ENCODE peak calls at places on chromosomes 6 and 20, in eight cellular contexts. L is thoracic aorta, C is PC-9, E is endothelial cell of umbilical vein, I is RWPE1, B is H9, T is small intestine, R is right lobe of liver. H is an unnamed sample.

GRCh38 chr6:141326426-141326825 is 806.3 kb upstream of the GJE1 start:
- DNase-seq in L (peak), C (peak), E (peak), I (peak), B (no peak), T (peak), R (no peak), H (peak)

GRCh38 chr6:130933712-130934200 is 106.5 kb downstream of the SMLR1 start:
- DNase-seq in L (no peak), C (no peak), E (no peak), I (no peak), B (no peak), T (no peak), R (no peak), H (no peak)

GRCh38 chr6:38987503-38987902 is 61.1 kb upstream of the GLP1R start:
- DNase-seq in L (no peak), C (no peak), E (no peak), I (no peak), B (no peak), T (no peak), R (no peak), H (no peak)

GRCh38 chr6:70312165-70312564 is 9.3 kb upstream of the COL9A1 start:
- DNase-seq in L (no peak), C (peak), E (no peak), I (peak), B (no peak), T (no peak), R (no peak), H (peak)

GRCh38 chr6:43510827-43511163 is 649 bp upstream of the LRRC73 start:
- DNase-seq in L (no peak), C (no peak), E (no peak), I (no peak), B (no peak), T (peak), R (no peak), H (no peak)

GRCh38 chr20:39624316-39624715 is 662.2 kb downstream of the DHX35 start:
- DNase-seq in L (no peak), C (no peak), E (no peak), I (no peak), B (no peak), T (no peak), R (no peak), H (no peak)

GRCh38 chr20:54345301-54345724 is 130.1 kb upstream of the DOK5 start:
- DNase-seq in L (no peak), C (peak), E (peak), I (peak), B (no peak), T (no peak), R (no peak), H (no peak)

GRCh38 chr6:55825402-55826051 is 49.9 kb downstream of the BMP5 start:
- DNase-seq in L (no peak), C (no peak), E (peak), I (peak), B (no peak), T (no peak), R (no peak), H (no peak)

GRCh38 chr6:159134701-159135364 is 34.4 kb upstream of the FNDC1 start:
- DNase-seq in L (no peak), C (peak), E (peak), I (peak), B (peak), T (peak), R (no peak), H (no peak)

GRCh38 chr6:167793421-167793820 is 33.3 kb upstream of the AFDN start:
- DNase-seq in L (no peak), C (peak), E (peak), I (no peak), B (no peak), T (peak), R (no peak), H (no peak)

GRCh38 chr20:57754190-57754589 is 44.4 kb upstream of the PMEPA1 start:
- DNase-seq in L (no peak), C (no peak), E (no peak), I (no peak), B (no peak), T (no peak), R (no peak), H (no peak)

GRCh38 chr6:137571854-137572253 is 77.7 kb upstream of the OLIG3 start:
- DNase-seq in L (no peak), C (peak), E (peak), I (peak), B (peak), T (peak), R (no peak), H (no peak)

GRCh38 chr20:33250666-33251065 is 14.9 kb downstream of the BPIFA1 start:
- DNase-seq in L (no peak), C (no peak), E (no peak), I (no peak), B (no peak), T (no peak), R (no peak), H (no peak)

GRCh38 chr6:111829581-111829980 is 43.7 kb downstream of the FYN start:
- DNase-seq in L (no peak), C (no peak), E (peak), I (no peak), B (no peak), T (no peak), R (no peak), H (no peak)

GRCh38 chr20:49983848-49984408 is 1.1 kb downstream of the SNAI1 start:
- DNase-seq in L (no peak), C (no peak), E (no peak), I (no peak), B (no peak), T (no peak), R (no peak), H (no peak)

GRCh38 chr20:43948455-43948854 is 33.8 kb downstream of the TOX2 start:
- DNase-seq in L (no peak), C (no peak), E (no peak), I (no peak), B (no peak), T (no peak), R (no peak), H (no peak)

GRCh38 chr20:402496-402885 is 5.6 kb upstream of the RBCK1 start:
- DNase-seq in L (no peak), C (no peak), E (no peak), I (no peak), B (no peak), T (no peak), R (no peak), H (no peak)

GRCh38 chr6:43916091-43916923 is 146.3 kb downstream of the VEGFA start:
- DNase-seq in L (no peak), C (no peak), E (no peak), I (no peak), B (no peak), T (peak), R (peak), H (no peak)

GRCh38 chr6:87102296-87102695 is 7.4 kb upstream of the CGA start:
- DNase-seq in L (no peak), C (no peak), E (no peak), I (no peak), B (no peak), T (peak), R (no peak), H (no peak)

GRCh38 chr20:43748274-43748673 is 21.5 kb upstream of the GTSF1L start:
- DNase-seq in L (no peak), C (no peak), E (no peak), I (no peak), B (no peak), T (no peak), R (no peak), H (no peak)

GRCh38 chr20:38132910-38133501 is 32.1 kb downstream of the TGM2 start:
- DNase-seq in L (no peak), C (no peak), E (no peak), I (no peak), B (no peak), T (no peak), R (no peak), H (no peak)

GRCh38 chr6:100803264-100803663 is 77.9 kb downstream of the ASCC3 start:
- DNase-seq in L (no peak), C (no peak), E (no peak), I (no peak), B (no peak), T (no peak), R (no peak), H (peak)

GRCh38 chr20:911882-912600 is 4.1 kb downstream of the ANGPT4 start:
- DNase-seq in L (no peak), C (no peak), E (no peak), I (no peak), B (peak), T (no peak), R (peak), H (no peak)

GRCh38 chr6:118419448-118420394 is 128.4 kb upstream of the PLN start:
- DNase-seq in L (no peak), C (no peak), E (no peak), I (no peak), B (no peak), T (no peak), R (no peak), H (no peak)

GRCh38 chr6:38234934-38235678 is 404.6 kb downstream of the BTBD9 start:
- DNase-seq in L (no peak), C (no peak), E (no peak), I (no peak), B (no peak), T (no peak), R (no peak), H (no peak)

GRCh38 chr20:651713-652610 is 1.0 kb downstream of the SRXN1 start:
- DNase-seq in L (no peak), C (no peak), E (no peak), I (no peak), B (no peak), T (peak), R (no peak), H (no peak)

GRCh38 chr6:7137335-7138106 is 29.8 kb downstream of the RREB1 start:
- DNase-seq in L (peak), C (no peak), E (peak), I (no peak), B (peak), T (no peak), R (no peak), H (no peak)

GRCh38 chr20:25308671-25309394 is 60.9 kb downstream of the PYGB start:
- DNase-seq in L (no peak), C (peak), E (no peak), I (no peak), B (no peak), T (peak), R (peak), H (no peak)

GRCh38 chr6:111487656-111488055 is 4.6 kb upstream of the REV3L start:
- DNase-seq in L (no peak), C (no peak), E (no peak), I (peak), B (no peak), T (peak), R (no peak), H (peak)

GRCh38 chr20:42530855-42531674 is 658.6 kb downstream of the PTPRT start:
- DNase-seq in L (no peak), C (peak), E (no peak), I (peak), B (peak), T (peak), R (no peak), H (no peak)

GRCh38 chr20:25014816-25015215 is 22.3 kb upstream of the APMAP start:
- DNase-seq in L (no peak), C (no peak), E (no peak), I (no peak), B (no peak), T (no peak), R (no peak), H (no peak)

GRCh38 chr6:128993161-128993560 is 110.2 kb downstream of the LAMA2 start:
- DNase-seq in L (no peak), C (no peak), E (no peak), I (no peak), B (no peak), T (no peak), R (no peak), H (no peak)

GRCh38 chr6:116902634-116903033 is 25.6 kb downstream of the RFX6 start:
- DNase-seq in L (no peak), C (no peak), E (no peak), I (no peak), B (no peak), T (no peak), R (no peak), H (no peak)

GRCh38 chr6:77178821-77179220 is 284.5 kb downstream of the HTR1B start:
- DNase-seq in L (no peak), C (no peak), E (no peak), I (peak), B (no peak), T (no peak), R (no peak), H (peak)

GRCh38 chr20:37647946-37648345 is 45.9 kb upstream of the CTNNBL1 start:
- DNase-seq in L (no peak), C (no peak), E (no peak), I (no peak), B (no peak), T (no peak), R (no peak), H (no peak)

GRCh38 chr6:20699402-20699801 is 165.1 kb downstream of the CDKAL1 start:
- DNase-seq in L (no peak), C (no peak), E (no peak), I (peak), B (no peak), T (peak), R (no peak), H (peak)

GRCh38 chr6:139369068-139369467 is 5.4 kb downstream of the CITED2 start:
- DNase-seq in L (no peak), C (peak), E (peak), I (no peak), B (peak), T (no peak), R (no peak), H (no peak)

GRCh38 chr6:139370707-139371345 is 3.6 kb downstream of the CITED2 start:
- DNase-seq in L (no peak), C (no peak), E (no peak), I (no peak), B (no peak), T (no peak), R (no peak), H (no peak)

GRCh38 chr6:139369568-139370046 is 4.8 kb downstream of the CITED2 start:
- DNase-seq in L (no peak), C (peak), E (peak), I (peak), B (no peak), T (peak), R (no peak), H (no peak)

GRCh38 chr6:139371421-139372253 is 2.8 kb downstream of the CITED2 start:
- DNase-seq in L (no peak), C (no peak), E (peak), I (no peak), B (no peak), T (no peak), R (no peak), H (no peak)

GRCh38 chr6:139370047-139370706 is 4.3 kb downstream of the CITED2 start:
- DNase-seq in L (no peak), C (peak), E (no peak), I (no peak), B (no peak), T (peak), R (no peak), H (no peak)
- H3K27ac ChIP-seq in L (peak), C (peak), E (peak), I (no peak), B (no peak), T (peak), R (peak), H (no peak)

GRCh38 chr20:63945921-63946920 is 10.0 kb downstream of the UCKL1 start:
- DNase-seq in L (no peak), C (no peak), E (no peak), I (no peak), B (no peak), T (no peak), R (peak), H (no peak)

GRCh38 chr20:63943007-63943807 is 13.0 kb downstream of the UCKL1 start:
- DNase-seq in L (no peak), C (no peak), E (no peak), I (no peak), B (no peak), T (no peak), R (peak), H (no peak)

GRCh38 chr20:63944078-63944941 is 11.9 kb downstream of the UCKL1 start:
- DNase-seq in L (no peak), C (no peak), E (no peak), I (no peak), B (no peak), T (no peak), R (peak), H (no peak)

GRCh38 chr20:63943808-63944077 is 12.5 kb downstream of the UCKL1 start:
- DNase-seq in L (no peak), C (no peak), E (no peak), I (no peak), B (no peak), T (no peak), R (no peak), H (no peak)

GRCh38 chr20:63945031-63945658 is 11.1 kb downstream of the UCKL1 start:
- DNase-seq in L (no peak), C (no peak), E (no peak), I (no peak), B (no peak), T (no peak), R (peak), H (no peak)
- H3K27ac ChIP-seq in L (no peak), C (no peak), E (no peak), I (peak), B (no peak), T (no peak), R (no peak), H (no peak)

DNA sequence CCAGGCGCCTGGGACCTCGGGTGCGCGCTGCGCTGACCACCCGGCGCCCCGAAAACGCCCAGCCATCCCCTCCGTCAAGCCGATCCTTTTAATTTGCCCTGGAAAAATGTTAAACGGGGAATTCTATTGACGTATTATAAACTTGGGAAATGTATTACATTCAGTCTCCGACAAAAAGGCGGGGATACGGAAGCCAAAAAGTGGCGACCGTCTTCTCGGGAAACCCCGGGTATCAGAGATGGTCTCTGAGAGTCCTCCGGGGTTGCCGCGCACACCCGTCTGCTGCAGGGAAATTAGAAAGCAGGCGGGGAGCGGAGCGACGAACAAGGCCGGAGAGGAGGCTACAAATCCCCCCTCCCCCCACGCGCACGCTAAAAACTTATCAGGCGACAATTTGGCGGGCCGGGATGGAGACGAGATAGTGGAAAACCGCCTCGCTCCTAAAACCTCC is 1.5 kb downstream of the SALL4 start:
- DNase-seq in L (no peak), C (peak), E (peak), I (peak), B (no peak), T (peak), R (no peak), H (no peak)
- H3K27ac ChIP-seq in L (no peak), C (peak), E (no peak), I (no peak), B (peak), T (no peak), R (no peak), H (no peak)

DNA sequence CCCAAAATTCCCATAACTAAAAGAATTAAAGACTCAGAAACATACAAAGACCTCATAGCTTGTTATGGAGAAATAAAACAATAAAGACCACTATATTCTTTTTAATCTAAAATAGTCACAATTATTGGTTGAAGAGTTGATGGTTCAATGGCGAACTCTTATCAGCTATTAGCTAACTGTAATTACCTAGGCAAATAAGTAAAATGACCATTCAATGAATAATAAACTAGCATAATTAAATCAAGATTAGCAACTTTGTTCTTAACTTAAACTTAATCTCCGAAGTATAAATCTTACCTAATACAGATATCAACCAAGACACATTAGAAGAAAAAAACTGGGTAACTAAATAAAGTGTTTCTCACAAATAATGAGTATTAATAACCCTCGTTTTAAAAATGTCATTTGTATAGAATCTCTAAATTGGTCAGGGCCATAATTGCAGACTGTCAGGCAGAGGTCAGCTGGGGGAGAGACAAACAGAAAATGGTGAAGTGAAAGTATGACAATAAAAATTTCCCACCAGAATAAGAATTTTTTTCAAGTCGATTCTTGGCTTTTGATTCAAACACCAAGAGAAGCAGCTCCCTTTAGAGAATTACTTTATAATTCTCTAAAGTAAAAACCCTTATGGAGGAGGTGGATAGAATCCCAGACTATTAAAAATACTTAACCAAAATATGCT is 1.7 kb downstream of the FKBP5 start:
- DNase-seq in L (no peak), C (no peak), E (no peak), I (no peak), B (no peak), T (peak), R (no peak), H (no peak)
- H3K27ac ChIP-seq in L (peak), C (no peak), E (peak), I (no peak), B (no peak), T (no peak), R (peak), H (peak)